ENCODE peak calls at places on chromosomes 3 and 15, in seven cellular contexts. P, S, Q, T, R, J and Y are unnamed samples.

GRCh38 chr15:91022075-91022831 is at the start of gene VPS33B:
- DNase-seq in P (peak), S (peak), Q (peak), T (peak), R (peak), J (peak), Y (peak)

GRCh38 chr15:55627730-55628368 is 39.7 kb upstream of the PYGO1 start:
- DNase-seq in P (no peak), S (no peak), Q (peak), T (peak), R (peak), J (no peak), Y (peak)

GRCh38 chr15:41917767-41918430 is 24.0 kb upstream of the SPTBN5 start:
- DNase-seq in P (no peak), S (no peak), Q (no peak), T (no peak), R (peak), J (peak), Y (no peak)

GRCh38 chr3:55166577-55167555 is 239.0 kb upstream of the LRTM1 start:
- DNase-seq in P (no peak), S (no peak), Q (no peak), T (no peak), R (peak), J (no peak), Y (no peak)

GRCh38 chr3:146968204-146968651 is 363.1 kb upstream of the PLSCR5 start:
- DNase-seq in P (no peak), S (no peak), Q (no peak), T (no peak), R (peak), J (no peak), Y (peak)

GRCh38 chr3:34212671-34213070 is 414.2 kb downstream of the PDCD6IP start:
- DNase-seq in P (no peak), S (no peak), Q (no peak), T (no peak), R (peak), J (no peak), Y (no peak)

GRCh38 chr3:188901126-188901525 is 270.6 kb upstream of the TPRG1 start:
- DNase-seq in P (no peak), S (no peak), Q (no peak), T (no peak), R (peak), J (no peak), Y (no peak)

GRCh38 chr3:112651516-112651915 is 10.6 kb upstream of the CCDC80 start:
- DNase-seq in P (no peak), S (no peak), Q (no peak), T (no peak), R (no peak), J (no peak), Y (no peak)

GRCh38 chr3:23575697-23576096 is 230.1 kb upstream of the UBE2E1 start:
- DNase-seq in P (no peak), S (no peak), Q (no peak), T (no peak), R (no peak), J (no peak), Y (no peak)

GRCh38 chr3:126152458-126152857 is 27.9 kb downstream of the ALDH1L1 start:
- DNase-seq in P (no peak), S (no peak), Q (peak), T (no peak), R (no peak), J (no peak), Y (no peak)

GRCh38 chr15:31387483-31388118 is 61.0 kb downstream of the KLF13 start:
- DNase-seq in P (peak), S (no peak), Q (no peak), T (no peak), R (no peak), J (peak), Y (no peak)

GRCh38 chr3:174548841-174549623 is 310.1 kb upstream of the NAALADL2 start:
- DNase-seq in P (no peak), S (no peak), Q (no peak), T (no peak), R (no peak), J (no peak), Y (no peak)

GRCh38 chr3:184733181-184733580 is 21.3 kb upstream of the MAGEF1 start:
- DNase-seq in P (no peak), S (no peak), Q (no peak), T (no peak), R (no peak), J (peak), Y (no peak)

GRCh38 chr15:82306791-82307713 is 42.2 kb downstream of the GOLGA6L10 start:
- DNase-seq in P (no peak), S (no peak), Q (no peak), T (no peak), R (no peak), J (peak), Y (no peak)

GRCh38 chr3:23219117-23219516 is 16.0 kb downstream of the UBE2E2 start:
- DNase-seq in P (no peak), S (no peak), Q (no peak), T (no peak), R (no peak), J (no peak), Y (no peak)

GRCh38 chr3:148077318-148077923 is 620.3 kb upstream of the AGTR1 start:
- DNase-seq in P (no peak), S (no peak), Q (no peak), T (no peak), R (peak), J (no peak), Y (peak)

GRCh38 chr3:127698264-127699097 is 25.7 kb downstream of the ABTB1 start:
- DNase-seq in P (peak), S (no peak), Q (no peak), T (no peak), R (no peak), J (no peak), Y (no peak)

GRCh38 chr3:124492824-124493223 is 237.4 kb upstream of the UMPS start:
- DNase-seq in P (no peak), S (peak), Q (peak), T (peak), R (no peak), J (no peak), Y (peak)

GRCh38 chr3:42529463-42529862 is 27.0 kb downstream of the VIPR1 start:
- DNase-seq in P (no peak), S (no peak), Q (no peak), T (no peak), R (no peak), J (no peak), Y (no peak)

GRCh38 chr15:66834863-66835557 is 133.0 kb downstream of the SMAD6 start:
- DNase-seq in P (peak), S (peak), Q (peak), T (peak), R (no peak), J (no peak), Y (no peak)

GRCh38 chr3:170999737-171000242 is 26.7 kb downstream of the SLC2A2 start:
- DNase-seq in P (no peak), S (no peak), Q (no peak), T (no peak), R (peak), J (no peak), Y (no peak)

GRCh38 chr3:101643861-101644613 is 32.9 kb downstream of the ZBTB11 start:
- DNase-seq in P (no peak), S (no peak), Q (no peak), T (no peak), R (peak), J (no peak), Y (no peak)

GRCh38 chr3:148880681-148881080 is 15.6 kb downstream of the CPA3 start:
- DNase-seq in P (no peak), S (peak), Q (peak), T (peak), R (no peak), J (no peak), Y (peak)

GRCh38 chr15:57554063-57554820 is 37.5 kb upstream of the MYZAP start:
- DNase-seq in P (no peak), S (no peak), Q (no peak), T (no peak), R (no peak), J (no peak), Y (no peak)

GRCh38 chr3:56251343-56251945 is 216.8 kb downstream of the ERC2 start:
- DNase-seq in P (no peak), S (no peak), Q (peak), T (peak), R (peak), J (no peak), Y (peak)

GRCh38 chr15:47607750-47608149 is 109.6 kb upstream of the SEMA6D start:
- DNase-seq in P (no peak), S (no peak), Q (no peak), T (no peak), R (no peak), J (no peak), Y (no peak)

GRCh38 chr3:133384331-133385027 is 15.4 kb upstream of the BFSP2 start:
- DNase-seq in P (no peak), S (peak), Q (peak), T (peak), R (peak), J (peak), Y (peak)

GRCh38 chr3:41224120-41224806 is 25.0 kb downstream of the CTNNB1 start:
- DNase-seq in P (no peak), S (no peak), Q (no peak), T (no peak), R (peak), J (no peak), Y (no peak)

GRCh38 chr3:155550386-155550785 is 194.5 kb downstream of the PLCH1 start:
- DNase-seq in P (no peak), S (no peak), Q (no peak), T (no peak), R (no peak), J (no peak), Y (no peak)

GRCh38 chr3:16101295-16102186 is 72.9 kb upstream of the GALNT15 start:
- DNase-seq in P (no peak), S (no peak), Q (no peak), T (no peak), R (no peak), J (no peak), Y (no peak)

GRCh38 chr3:147152476-147152875 is 253.9 kb downstream of the ZIC4 start:
- DNase-seq in P (no peak), S (no peak), Q (no peak), T (no peak), R (no peak), J (no peak), Y (no peak)

GRCh38 chr3:108493862-108494261 is 16.5 kb downstream of the MYH15 start:
- DNase-seq in P (no peak), S (no peak), Q (peak), T (peak), R (no peak), J (no peak), Y (peak)

GRCh38 chr3:162390891-162391290 is 894.3 kb downstream of the OTOL1 start:
- DNase-seq in P (no peak), S (no peak), Q (no peak), T (no peak), R (peak), J (no peak), Y (no peak)

GRCh38 chr3:187996609-187997008 is 157.3 kb upstream of the LPP start:
- DNase-seq in P (no peak), S (no peak), Q (no peak), T (no peak), R (no peak), J (no peak), Y (no peak)

GRCh38 chr3:72791132-72791531 is 57.1 kb downstream of the SHQ1 start:
- DNase-seq in P (no peak), S (no peak), Q (no peak), T (no peak), R (no peak), J (no peak), Y (no peak)

GRCh38 chr15:44087578-44088190 is 107.4 kb downstream of the FRMD5 start:
- DNase-seq in P (no peak), S (no peak), Q (no peak), T (no peak), R (peak), J (no peak), Y (peak)

GRCh38 chr15:66042624-66043023 is 173.3 kb downstream of the RAB11A start:
- DNase-seq in P (no peak), S (peak), Q (peak), T (peak), R (no peak), J (no peak), Y (no peak)

GRCh38 chr3:197202694-197203093 is 95.7 kb downstream of the DLG1 start:
- DNase-seq in P (no peak), S (no peak), Q (no peak), T (no peak), R (no peak), J (no peak), Y (no peak)